ENCODE peak calls at places on chromosomes 7 and 10, in five cellular contexts. P is HepG2, K is K562, G is SK-N-SH, V is H1. F is an unnamed sample.

GRCh38 chr7:134899729-134900128 is 86.6 kb upstream of the AGBL3 start:
- DNase-seq in P (peak), K (no peak), G (no peak), V (no peak), F (no peak)

GRCh38 chr10:15180736-15181135 is 12.2 kb upstream of the NMT2 start:
- DNase-seq in P (peak), K (no peak), G (no peak), V (no peak), F (no peak)

GRCh38 chr10:91051834-91052233 is 130.9 kb upstream of the ANKRD1 start:
- DNase-seq in P (no peak), K (no peak), G (no peak), V (no peak), F (no peak)

GRCh38 chr10:35215107-35215506 is 88.5 kb downstream of the CREM start:
- DNase-seq in P (no peak), K (no peak), G (no peak), V (no peak), F (no peak)

GRCh38 chr10:24256619-24257018 is 47.7 kb downstream of the KIAA1217 start:
- DNase-seq in P (no peak), K (no peak), G (no peak), V (no peak), F (no peak)

GRCh38 chr10:65891073-65891981 is 1034.5 kb upstream of the LRRTM3 start:
- DNase-seq in P (no peak), K (no peak), G (no peak), V (no peak), F (no peak)

GRCh38 chr10:127218658-127219057 is 22.3 kb upstream of the INSYN2A start:
- DNase-seq in P (no peak), K (no peak), G (no peak), V (no peak), F (no peak)

GRCh38 chr7:124780056-124780455 is 14.5 kb upstream of the GPR37 start:
- DNase-seq in P (no peak), K (no peak), G (no peak), V (no peak), F (no peak)

GRCh38 chr10:29615195-29615594 is 19.6 kb downstream of the SVIL start:
- DNase-seq in P (no peak), K (no peak), G (no peak), V (no peak), F (no peak)

GRCh38 chr7:74070619-74070920 is 13.0 kb upstream of the LIMK1 start:
- DNase-seq in P (no peak), K (no peak), G (no peak), V (no peak), F (no peak)

GRCh38 chr10:43390791-43391190 is 18.2 kb downstream of the HNRNPF start:
- DNase-seq in P (peak), K (no peak), G (peak), V (no peak), F (peak)

GRCh38 chr10:96374985-96375830 is 16.4 kb upstream of the OPALIN start:
- DNase-seq in P (peak), K (peak), G (peak), V (peak), F (peak)

GRCh38 chr10:24235471-24235870 is 26.5 kb downstream of the KIAA1217 start:
- DNase-seq in P (no peak), K (no peak), G (peak), V (no peak), F (no peak)

GRCh38 chr7:73841689-73842247 is 548 bp downstream of the METTL27 start:
- DNase-seq in P (no peak), K (peak), G (peak), V (peak), F (no peak)

GRCh38 chr7:99111591-99111990 is 32.3 kb downstream of the SMURF1 start:
- DNase-seq in P (no peak), K (no peak), G (no peak), V (no peak), F (no peak)

GRCh38 chr7:149777551-149778326 is 4.4 kb upstream of the ZNF467 start:
- DNase-seq in P (no peak), K (no peak), G (no peak), V (no peak), F (no peak)

GRCh38 chr10:27481486-27481885 is 22.6 kb upstream of the RAB18 start:
- DNase-seq in P (no peak), K (no peak), G (no peak), V (no peak), F (no peak)

GRCh38 chr10:93745411-93746065 is 12.2 kb upstream of the LGI1 start:
- DNase-seq in P (peak), K (peak), G (no peak), V (peak), F (no peak)

GRCh38 chr7:114007391-114007790 is 88.6 kb upstream of the PPP1R3A start:
- DNase-seq in P (no peak), K (no peak), G (no peak), V (no peak), F (no peak)

GRCh38 chr10:129662386-129662785 is 195.3 kb downstream of the MGMT start:
- DNase-seq in P (no peak), K (no peak), G (no peak), V (no peak), F (no peak)

GRCh38 chr7:23546897-23547572 is 15.3 kb upstream of the TRA2A start:
- DNase-seq in P (peak), K (peak), G (peak), V (peak), F (peak)

GRCh38 chr10:125156739-125157472 is 3.5 kb downstream of the CTBP2 start:
- DNase-seq in P (no peak), K (no peak), G (no peak), V (peak), F (no peak)

GRCh38 chr7:33779216-33779615 is 126.1 kb upstream of the BMPER start:
- DNase-seq in P (no peak), K (no peak), G (no peak), V (no peak), F (no peak)

GRCh38 chr7:103117016-103117415 is 31.9 kb downstream of the NAPEPLD start:
- DNase-seq in P (no peak), K (no peak), G (no peak), V (no peak), F (no peak)

GRCh38 chr7:134350682-134351081 is 34.0 kb upstream of the SLC35B4 start:
- DNase-seq in P (no peak), K (no peak), G (no peak), V (no peak), F (no peak)

GRCh38 chr7:121301441-121302213 is 27.2 kb upstream of the WNT16 start:
- DNase-seq in P (no peak), K (no peak), G (no peak), V (no peak), F (no peak)

GRCh38 chr7:880450-880849 is 4.1 kb downstream of the GET4 start:
- DNase-seq in P (no peak), K (no peak), G (no peak), V (no peak), F (no peak)

GRCh38 chr10:96072673-96073072 is 29.3 kb downstream of the CCNJ start:
- DNase-seq in P (no peak), K (peak), G (no peak), V (no peak), F (no peak)

GRCh38 chr7:90530263-90530662 is 60.8 kb downstream of the PTTG1IP2 start:
- DNase-seq in P (no peak), K (no peak), G (no peak), V (no peak), F (no peak)

GRCh38 chr10:132222726-132223125 is 36.0 kb downstream of the DPYSL4 start:
- DNase-seq in P (no peak), K (no peak), G (no peak), V (no peak), F (no peak)

GRCh38 chr7:98250789-98251188 is 1.2 kb downstream of the TECPR1 start:
- DNase-seq in P (no peak), K (peak), G (no peak), V (no peak), F (peak)

GRCh38 chr7:37259381-37259821 is 189.3 kb downstream of the ELMO1 start:
- DNase-seq in P (no peak), K (no peak), G (no peak), V (no peak), F (peak)

GRCh38 chr10:14873090-14873760 is 5.4 kb upstream of the SUV39H2 start:
- DNase-seq in P (no peak), K (no peak), G (no peak), V (no peak), F (no peak)

GRCh38 chr7:137880432-137880831 is 33.7 kb upstream of the DGKI start:
- DNase-seq in P (no peak), K (no peak), G (no peak), V (no peak), F (no peak)

GRCh38 chr7:138244606-138245005 is 168.3 kb downstream of the AKR1D1 start:
- DNase-seq in P (no peak), K (no peak), G (no peak), V (no peak), F (no peak)

GRCh38 chr10:10500941-10501340 is 516.7 kb upstream of the CELF2 start:
- DNase-seq in P (no peak), K (no peak), G (no peak), V (no peak), F (no peak)

GRCh38 chr7:91628742-91629141 is 251.8 kb downstream of the MTERF1 start:
- DNase-seq in P (no peak), K (no peak), G (peak), V (no peak), F (no peak)
- TF ChIP-seq POLR2AphosphoS5 in P (no peak), K (no peak), G (no peak), V (no peak), F (no peak)

GRCh38 chr10:103053659-103054581 is 135.8 kb downstream of the CNNM2 start:
- DNase-seq in P (peak), K (peak), G (peak), V (peak), F (peak)
- TF ChIP-seq GABPA in P (no peak), K (no peak), G (no peak), V (no peak), F (no peak)

DNA sequence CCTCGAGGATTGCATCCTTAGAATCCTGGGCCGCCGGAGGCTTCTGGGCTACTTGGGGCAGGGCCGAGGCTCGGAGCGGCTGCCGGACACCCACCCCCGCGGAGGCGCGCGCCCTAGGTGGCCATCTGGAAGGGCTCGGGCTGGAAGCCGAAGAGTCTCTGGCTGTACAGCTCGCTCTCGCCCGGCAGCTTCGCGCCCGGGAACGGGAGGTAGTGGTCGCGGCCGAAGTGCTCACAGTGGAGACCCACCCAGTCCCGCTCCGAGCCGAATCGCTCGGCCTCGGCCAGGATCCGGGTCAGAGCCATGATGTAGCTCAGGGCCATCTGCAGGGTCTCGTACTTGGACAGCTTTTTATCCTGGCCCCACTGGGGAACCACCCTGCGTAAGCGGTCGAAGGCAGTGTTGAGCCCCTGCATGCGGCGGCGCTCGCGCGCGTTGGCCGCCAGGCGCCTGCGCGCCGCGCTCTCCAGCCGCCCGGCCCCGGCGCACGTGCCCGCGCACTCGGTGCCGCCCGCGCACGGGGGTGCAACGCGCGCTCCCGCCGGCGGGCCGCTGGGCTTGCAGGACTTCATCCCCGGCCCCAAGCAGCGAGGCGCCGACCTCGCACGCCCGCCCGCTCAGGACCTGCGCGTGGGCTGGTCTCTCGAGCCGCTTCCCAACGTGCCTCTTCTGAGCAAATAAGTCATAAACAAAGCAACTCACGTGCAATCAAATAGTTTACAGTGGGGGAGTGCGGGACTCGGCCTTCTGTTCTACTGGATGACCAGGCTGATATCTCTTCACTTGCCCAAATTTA is 609 bp downstream of the ATOH7 start:
- DNase-seq in P (peak), K (peak), G (peak), V (peak), F (peak)
- TF ChIP-seq CTCF in P (peak), K (no peak), G (no peak), V (peak), F (no peak)

DNA sequence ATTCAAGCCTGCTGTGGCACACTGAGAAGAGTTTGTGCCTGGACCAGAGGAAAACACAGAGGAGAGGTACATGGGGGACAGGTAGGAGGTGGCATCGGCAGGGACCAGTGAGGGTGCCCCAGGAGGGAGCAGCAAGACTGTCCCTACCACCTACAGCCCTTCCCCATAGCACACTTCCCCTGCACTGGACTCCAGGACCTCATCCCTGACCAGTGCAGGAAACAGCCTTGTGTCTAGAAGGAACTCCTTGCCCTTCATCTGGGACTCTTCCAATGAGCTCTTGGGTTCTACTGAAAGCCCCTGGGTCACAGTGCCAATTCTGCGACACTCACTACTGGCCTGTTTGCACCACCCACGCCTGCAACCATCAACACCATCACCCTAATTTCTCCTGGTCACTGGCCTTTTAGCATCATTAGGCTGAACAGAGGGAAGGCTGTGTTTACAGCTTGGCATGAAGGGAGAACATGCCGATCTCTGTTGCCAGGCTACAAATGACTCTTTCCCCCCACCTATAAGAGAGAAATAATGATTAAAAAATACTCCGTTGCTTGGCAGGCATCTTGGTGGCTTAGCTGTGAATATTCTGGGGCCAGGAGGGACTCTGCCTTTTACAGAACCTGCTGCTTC is 371.9 kb upstream of the ZMIZ1 start:
- DNase-seq in P (no peak), K (no peak), G (no peak), V (no peak), F (no peak)
- TF ChIP-seq POLR2AphosphoS5 in P (no peak), K (no peak), G (no peak), V (no peak), F (no peak)

DNA sequence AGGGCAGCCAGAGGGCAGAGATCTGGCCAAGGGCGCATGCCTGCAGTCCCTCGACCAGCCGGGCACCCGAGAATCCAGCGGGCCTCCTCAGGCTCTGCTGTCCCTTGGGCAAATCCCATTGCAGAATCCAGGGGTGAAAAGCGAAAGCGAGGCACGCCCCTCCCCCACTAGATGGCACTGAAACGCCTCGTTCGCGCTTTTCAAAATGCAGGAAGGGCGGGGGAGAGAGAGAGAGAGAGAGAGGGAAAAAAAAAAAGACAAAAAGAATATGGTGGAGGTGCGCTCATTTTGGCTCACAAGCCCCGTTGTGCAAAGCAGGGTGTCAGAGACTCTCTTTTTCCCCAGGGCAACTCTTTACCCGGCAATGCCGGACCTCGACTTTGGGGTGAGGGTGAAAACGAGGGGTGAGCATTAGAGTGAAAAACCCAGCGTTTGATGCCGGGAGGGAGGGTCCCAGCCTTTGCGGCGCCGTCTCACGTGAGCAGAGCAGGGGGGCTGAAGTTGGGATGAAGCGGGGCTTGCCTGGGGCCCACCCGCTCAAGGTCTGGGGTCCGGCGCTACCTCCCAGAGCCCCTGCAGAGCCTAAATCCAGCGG is 2.5 kb upstream of the TMEM178B start:
- DNase-seq in P (peak), K (peak), G (peak), V (peak), F (peak)
- TF ChIP-seq GABPA in P (no peak), K (no peak), G (no peak), V (peak), F (no peak)